ENCODE peak calls at places on chromosomes 3 and 15, in eight cellular contexts. L, P, X, B, K, C, O and Z are unnamed samples.

GRCh38 chr15:34900748-34901147 is 68.8 kb downstream of the AQR start:
- DNase-seq in L (no peak), P (no peak), X (no peak), B (no peak), K (no peak), C (no peak), O (no peak), Z (no peak)

GRCh38 chr3:196207833-196208607 is 3.2 kb downstream of the ZDHHC19 start:
- DNase-seq in L (peak; percentile 86), P (no peak), X (peak; percentile 77), B (no peak), K (peak; percentile 65), C (peak; percentile 78), O (no peak), Z (no peak)

GRCh38 chr3:152508705-152509104 is 240.0 kb downstream of the MBNL1 start:
- DNase-seq in L (no peak), P (peak; percentile 14), X (no peak), B (no peak), K (peak; percentile 5), C (no peak), O (no peak), Z (peak; percentile 10)

GRCh38 chr3:41681479-41681878 is 280.4 kb downstream of the ULK4 start:
- DNase-seq in L (no peak), P (peak; percentile 83), X (no peak), B (peak; percentile 74), K (no peak), C (no peak), O (peak; percentile 72), Z (peak; percentile 5)

GRCh38 chr3:170999737-171000242 is 26.7 kb downstream of the SLC2A2 start:
- DNase-seq in L (no peak), P (peak; percentile 82), X (no peak), B (peak; percentile 68), K (no peak), C (no peak), O (peak; percentile 87), Z (no peak)

GRCh38 chr3:131322946-131323505 is 58.5 kb upstream of the NUDT16 start:
- DNase-seq in L (no peak), P (no peak), X (no peak), B (no peak), K (no peak), C (no peak), O (no peak), Z (no peak)

GRCh38 chr3:108073712-108074431 is 17.0 kb downstream of the CD47 start:
- DNase-seq in L (no peak), P (peak; percentile 36), X (no peak), B (no peak), K (no peak), C (no peak), O (no peak), Z (no peak)

GRCh38 chr15:74768771-74769342 is 13.0 kb upstream of the CSK start:
- DNase-seq in L (peak; percentile 75), P (peak; percentile 54), X (peak; percentile 81), B (no peak), K (peak; percentile 68), C (peak; percentile 67), O (no peak), Z (no peak)

GRCh38 chr3:47299396-47300318 is 16.9 kb downstream of the KLHL18 start:
- DNase-seq in L (no peak), P (no peak), X (no peak), B (no peak), K (no peak), C (no peak), O (no peak), Z (no peak)

GRCh38 chr15:50051811-50052419 is 67.1 kb downstream of the ATP8B4 start:
- DNase-seq in L (no peak), P (peak; percentile 96), X (peak; percentile 62), B (peak; percentile 61), K (peak; percentile 11), C (peak; percentile 53), O (peak; percentile 76), Z (peak; percentile 21)

GRCh38 chr15:44137750-44138149 is 57.3 kb downstream of the FRMD5 start:
- DNase-seq in L (no peak), P (peak; percentile 39), X (no peak), B (no peak), K (no peak), C (no peak), O (peak; percentile 15), Z (peak; percentile 51)

GRCh38 chr15:74123131-74123429 is 7.3 kb upstream of the ISLR2 start:
- DNase-seq in L (no peak), P (no peak), X (peak; percentile 78), B (no peak), K (peak; percentile 60), C (no peak), O (no peak), Z (peak; percentile 85)

GRCh38 chr3:43785551-43785950 is 94.8 kb downstream of the ABHD5 start:
- DNase-seq in L (no peak), P (no peak), X (no peak), B (no peak), K (no peak), C (no peak), O (no peak), Z (no peak)

GRCh38 chr3:192930585-192930984 is 12.9 kb upstream of the MB21D2 start:
- DNase-seq in L (no peak), P (no peak), X (no peak), B (no peak), K (no peak), C (no peak), O (no peak), Z (no peak)

GRCh38 chr3:56118968-56119367 is 349.3 kb downstream of the ERC2 start:
- DNase-seq in L (no peak), P (no peak), X (no peak), B (no peak), K (no peak), C (no peak), O (peak; percentile 18), Z (no peak)

GRCh38 chr3:104437891-104438290 is 928.8 kb upstream of the ALCAM start:
- DNase-seq in L (no peak), P (peak; percentile 74), X (peak; percentile 44), B (no peak), K (no peak), C (no peak), O (no peak), Z (no peak)

GRCh38 chr3:45103753-45104714 is 42.1 kb downstream of the CDCP1 start:
- DNase-seq in L (no peak), P (no peak), X (no peak), B (no peak), K (no peak), C (no peak), O (no peak), Z (no peak)

GRCh38 chr15:57133127-57133968 is 214.9 kb downstream of the TCF12 start:
- DNase-seq in L (no peak), P (no peak), X (peak; percentile 92), B (no peak), K (no peak), C (no peak), O (no peak), Z (peak; percentile 84)

GRCh38 chr3:159934216-159934615 is 54.4 kb upstream of the IL12A start:
- DNase-seq in L (no peak), P (no peak), X (no peak), B (no peak), K (no peak), C (no peak), O (no peak), Z (no peak)

GRCh38 chr3:77320514-77320913 is 280.6 kb downstream of the ROBO2 start:
- DNase-seq in L (no peak), P (peak; percentile 56), X (peak; percentile 70), B (peak; percentile 33), K (peak; percentile 37), C (no peak), O (peak; percentile 23), Z (peak; percentile 70)

GRCh38 chr3:38453075-38453913 is at the start of gene ACVR2B:
- DNase-seq in L (peak; percentile 94), P (peak; percentile 57), X (peak; percentile 95), B (peak; percentile 39), K (peak; percentile 83), C (peak; percentile 92), O (peak; percentile 68), Z (peak; percentile 73)
- H3K4me3 ChIP-seq in L (peak within 1 kb of the TSS; percentile 93), P (peak within 1 kb of the TSS; percentile 69), X (peak within 1 kb of the TSS; percentile 100), B (peak within 1 kb of the TSS; percentile 70), K (peak within 1 kb of the TSS; percentile 73), C (peak within 1 kb of the TSS; percentile 78), O (peak within 1 kb of the TSS; percentile 65), Z (peak within 1 kb of the TSS; percentile 90)

GRCh38 chr3:66473181-66473580 is 27.6 kb downstream of the LRIG1 start:
- DNase-seq in L (no peak), P (peak; percentile 47), X (no peak), B (no peak), K (no peak), C (no peak), O (no peak), Z (no peak)
- H3K4me3 ChIP-seq in L (no peak overlapping the region), P (peak overlapping the region; percentile 8), X (no peak overlapping the region), B (no peak overlapping the region), K (peak overlapping the region; percentile 49), C (no peak overlapping the region), O (no peak overlapping the region), Z (no peak overlapping the region)

GRCh38 chr3:24367216-24367615 is 127.4 kb downstream of the THRB start:
- DNase-seq in L (no peak), P (no peak), X (no peak), B (no peak), K (no peak), C (no peak), O (no peak), Z (no peak)

GRCh38 chr3:24364359-24364758 is 130.3 kb downstream of the THRB start:
- DNase-seq in L (no peak), P (no peak), X (no peak), B (no peak), K (no peak), C (no peak), O (no peak), Z (no peak)

GRCh38 chr3:24363242-24363641 is 131.4 kb downstream of the THRB start:
- DNase-seq in L (no peak), P (no peak), X (no peak), B (no peak), K (no peak), C (peak; percentile 72), O (peak; percentile 31), Z (no peak)

GRCh38 chr3:24367681-24368264 is 126.9 kb downstream of the THRB start:
- DNase-seq in L (no peak), P (no peak), X (peak; percentile 22), B (no peak), K (no peak), C (no peak), O (no peak), Z (no peak)

GRCh38 chr3:24365168-24365567 is 129.5 kb downstream of the THRB start:
- DNase-seq in L (no peak), P (peak; percentile 84), X (no peak), B (no peak), K (no peak), C (peak; percentile 87), O (peak; percentile 94), Z (no peak)
- H3K4me3 ChIP-seq in L (no peak overlapping the region), P (no peak overlapping the region), X (no peak overlapping the region), B (no peak overlapping the region), K (no peak overlapping the region), C (no peak overlapping the region), O (no peak overlapping the region), Z (no peak overlapping the region)

DNA sequence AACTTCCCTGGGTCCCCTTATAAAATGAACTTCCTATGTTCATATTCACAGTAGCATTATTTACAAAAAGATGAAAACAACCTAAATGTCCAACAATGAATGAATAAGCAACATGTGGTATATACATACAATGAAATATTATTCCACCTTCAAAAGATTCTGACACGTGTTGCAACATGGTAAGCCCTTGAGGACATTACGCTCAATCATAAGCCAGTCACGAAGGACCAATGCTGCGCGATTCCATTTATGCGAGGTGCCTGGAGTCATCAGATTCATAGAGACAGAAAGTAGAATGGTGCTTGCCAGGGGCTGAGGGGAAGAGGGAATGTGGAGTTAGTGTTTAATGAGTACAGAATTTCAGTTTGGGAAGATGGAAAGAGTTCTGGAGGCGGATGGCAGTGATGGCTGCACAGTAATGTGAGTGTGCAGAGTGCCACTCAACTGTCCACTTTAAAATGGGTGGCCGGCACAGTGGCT is 88.8 kb upstream of the ALDH1A3 start:
- DNase-seq in L (no peak), P (no peak), X (no peak), B (no peak), K (no peak), C (no peak), O (no peak), Z (no peak)
- H3K4me3 ChIP-seq in L (no peak overlapping the region), P (no peak overlapping the region), X (no peak overlapping the region), B (no peak overlapping the region), K (no peak overlapping the region), C (no peak overlapping the region), O (no peak overlapping the region), Z (no peak overlapping the region)